ENCODE peak calls at places on chromosome 6, in eight cellular contexts. U is CD4-positive, CD25-positive, alpha-beta regulatory T cell; F is testis; B is vagina; D is ovary; Q is body of pancreas; C is effector memory CD4-positive, alpha-beta T cell; J is H1. W is an unnamed sample. For H3K4me1, the result is how much of the 10 kb centered on the place peaks cover.

GRCh38 chr6:165849539-165850430 is 186.7 kb upstream of the PDE10A start:
- DNase-seq in U (no peak), F (peak), B (no peak), D (peak), Q (no peak), C (no peak), J (no peak), W (no peak)

GRCh38 chr6:72363844-72364740 is 257.8 kb upstream of the KCNQ5 start:
- DNase-seq in U (no peak), F (no peak), B (no peak), D (no peak), Q (no peak), C (no peak), J (no peak), W (no peak)

GRCh38 chr6:169677096-169677495 is 24.7 kb downstream of the WDR27 start:
- DNase-seq in U (no peak), F (no peak), B (no peak), D (no peak), Q (no peak), C (no peak), J (peak), W (no peak)

GRCh38 chr6:138785980-138786379 is 9.9 kb upstream of the ECT2L start:
- DNase-seq in U (no peak), F (no peak), B (no peak), D (no peak), Q (no peak), C (no peak), J (no peak), W (no peak)

GRCh38 chr6:145235207-145235606 is 500.1 kb downstream of the EPM2A start:
- DNase-seq in U (no peak), F (no peak), B (no peak), D (no peak), Q (no peak), C (no peak), J (no peak), W (no peak)

GRCh38 chr6:100456178-100456880 is 8.4 kb downstream of the SIM1 start:
- DNase-seq in U (no peak), F (no peak), B (no peak), D (no peak), Q (no peak), C (no peak), J (peak), W (no peak)

GRCh38 chr6:108080010-108080780 is 5.7 kb upstream of the OSTM1 start:
- DNase-seq in U (no peak), F (no peak), B (no peak), D (no peak), Q (no peak), C (no peak), J (no peak), W (peak)

GRCh38 chr6:36713846-36714245 is 16.2 kb downstream of the RAB44 start:
- DNase-seq in U (no peak), F (no peak), B (no peak), D (no peak), Q (no peak), C (no peak), J (no peak), W (no peak)

GRCh38 chr6:157559201-157559756 is 178.3 kb downstream of the ZDHHC14 start:
- DNase-seq in U (no peak), F (no peak), B (peak), D (no peak), Q (no peak), C (no peak), J (no peak), W (no peak)
- H3K4me1 ChIP-seq in U (under half), F (under half), B (under half), D (under half), Q (under half), C (under half), J (under half), W (under half)

DNA sequence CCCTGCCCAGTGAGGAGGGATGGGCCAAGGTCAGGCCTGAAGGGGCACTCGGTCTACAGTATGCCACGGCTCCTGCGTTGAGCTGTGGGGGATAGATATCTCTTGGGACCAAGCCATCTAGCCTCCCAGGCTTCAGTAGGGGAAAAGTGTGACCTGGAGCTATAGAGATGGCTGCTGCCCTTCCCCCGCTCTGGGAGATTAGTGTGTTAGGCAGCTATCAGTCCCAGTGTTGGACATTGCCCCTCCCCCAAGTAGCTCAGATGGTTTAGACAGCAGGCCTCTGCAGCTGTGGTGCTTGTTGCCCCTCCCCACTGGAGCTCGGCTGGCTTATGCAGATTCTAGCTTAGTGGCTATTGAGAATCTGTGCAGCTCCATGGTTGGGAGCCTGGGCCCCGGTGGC is 56.8 kb downstream of the KHDRBS2 start:
- DNase-seq in U (no peak), F (no peak), B (no peak), D (no peak), Q (no peak), C (no peak), J (no peak), W (no peak)
- H3K4me3 ChIP-seq in U (no peak), F (no peak), B (no peak), D (no peak), Q (no peak), C (no peak), J (no peak), W (no peak)

GRCh38 chr6:141996823-141997222 is 135.9 kb upstream of the GJE1 start:
- DNase-seq in U (no peak), F (no peak), B (no peak), D (no peak), Q (no peak), C (no peak), J (no peak), W (no peak)
- H3K4me1 ChIP-seq in U (under half), F (under half), B (under half), D (under half), Q (under half), C (under half), J (under half), W (under half)

GRCh38 chr6:35299674-35300073 is 2.1 kb downstream of the DEF6 start:
- DNase-seq in U (no peak), F (peak), B (no peak), D (no peak), Q (no peak), C (no peak), J (no peak), W (no peak)

GRCh38 chr6:35305117-35305516 is 7.5 kb downstream of the DEF6 start:
- DNase-seq in U (no peak), F (no peak), B (no peak), D (no peak), Q (no peak), C (no peak), J (no peak), W (no peak)

GRCh38 chr6:35304299-35304698 is 6.7 kb downstream of the DEF6 start:
- DNase-seq in U (no peak), F (no peak), B (no peak), D (no peak), Q (no peak), C (no peak), J (no peak), W (no peak)

GRCh38 chr6:35300848-35301247 is 3.2 kb downstream of the DEF6 start:
- DNase-seq in U (peak), F (no peak), B (no peak), D (no peak), Q (no peak), C (peak), J (no peak), W (no peak)

DNA sequence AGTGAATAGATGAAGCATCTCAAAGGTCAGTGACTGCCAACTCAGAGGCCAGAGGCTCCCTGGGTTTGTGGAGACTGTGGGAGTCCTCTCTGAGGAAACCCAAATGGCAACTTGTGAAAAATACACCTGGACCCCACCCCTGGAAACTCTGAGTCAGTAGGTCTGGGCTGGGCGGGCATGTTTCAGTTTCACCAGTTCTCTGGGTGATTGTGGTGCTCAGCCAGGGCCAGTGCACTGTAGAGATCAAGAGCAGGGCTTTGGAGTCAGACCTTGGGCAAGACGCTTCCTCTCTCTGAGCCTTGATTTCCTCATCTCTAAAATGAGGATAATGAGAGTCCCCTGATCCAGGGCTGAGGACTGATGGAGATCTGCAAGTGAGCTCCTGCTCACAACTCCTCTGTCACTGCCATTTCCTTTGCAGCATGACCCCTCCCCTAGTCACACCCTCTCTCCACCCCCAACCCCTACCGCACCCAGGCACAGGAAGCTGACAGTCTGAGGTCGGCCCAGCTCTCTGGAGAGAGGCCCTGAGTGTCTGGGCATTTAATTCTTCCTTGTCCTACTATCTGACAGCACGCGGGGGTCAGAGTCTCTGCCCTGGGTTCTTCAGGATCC is 5.1 kb downstream of the DEF6 start:
- DNase-seq in U (peak), F (no peak), B (no peak), D (no peak), Q (no peak), C (peak), J (peak), W (peak)
- H3K4me3 ChIP-seq in U (peak), F (no peak), B (no peak), D (no peak), Q (no peak), C (peak), J (no peak), W (no peak)

DNA sequence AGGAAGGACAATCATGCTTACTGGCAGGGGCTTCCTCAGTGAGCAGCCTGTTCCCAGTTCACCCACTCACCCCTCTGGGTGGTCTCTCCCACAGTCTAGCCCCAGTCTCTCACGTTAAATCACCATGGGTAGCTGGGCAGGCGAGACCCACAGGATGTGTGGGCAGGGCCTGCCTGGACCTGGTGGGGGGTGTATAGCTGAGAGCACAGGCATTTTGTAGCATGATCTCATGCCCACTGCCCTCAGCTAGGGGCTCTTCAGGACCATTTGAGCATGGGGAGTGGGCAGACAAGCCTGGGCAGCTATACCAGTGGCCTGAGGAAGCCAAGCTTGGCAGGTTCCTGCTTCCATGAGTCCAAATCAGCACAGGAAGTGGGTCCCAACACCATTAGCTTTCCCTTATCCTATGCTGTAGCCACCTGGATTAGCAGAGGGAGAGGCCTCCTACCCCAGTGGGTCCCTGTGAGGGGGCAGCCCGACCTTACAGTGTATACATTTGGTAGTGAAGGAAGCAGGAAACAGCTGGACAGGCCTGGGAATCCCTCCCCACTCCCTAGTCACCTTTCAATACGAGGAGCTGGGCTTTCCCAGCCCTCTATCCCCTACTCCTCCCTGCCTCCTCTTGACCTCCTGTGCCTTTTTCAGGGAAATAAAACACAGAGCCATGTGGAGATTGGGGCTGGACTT is 60.0 kb downstream of the MRPL14 start:
- DNase-seq in U (no peak), F (no peak), B (no peak), D (no peak), Q (no peak), C (no peak), J (no peak), W (no peak)
- H3K4me1 ChIP-seq in U (under half), F (under half), B (under half), D (under half), Q (under half), C (under half), J (under half), W (under half)

DNA sequence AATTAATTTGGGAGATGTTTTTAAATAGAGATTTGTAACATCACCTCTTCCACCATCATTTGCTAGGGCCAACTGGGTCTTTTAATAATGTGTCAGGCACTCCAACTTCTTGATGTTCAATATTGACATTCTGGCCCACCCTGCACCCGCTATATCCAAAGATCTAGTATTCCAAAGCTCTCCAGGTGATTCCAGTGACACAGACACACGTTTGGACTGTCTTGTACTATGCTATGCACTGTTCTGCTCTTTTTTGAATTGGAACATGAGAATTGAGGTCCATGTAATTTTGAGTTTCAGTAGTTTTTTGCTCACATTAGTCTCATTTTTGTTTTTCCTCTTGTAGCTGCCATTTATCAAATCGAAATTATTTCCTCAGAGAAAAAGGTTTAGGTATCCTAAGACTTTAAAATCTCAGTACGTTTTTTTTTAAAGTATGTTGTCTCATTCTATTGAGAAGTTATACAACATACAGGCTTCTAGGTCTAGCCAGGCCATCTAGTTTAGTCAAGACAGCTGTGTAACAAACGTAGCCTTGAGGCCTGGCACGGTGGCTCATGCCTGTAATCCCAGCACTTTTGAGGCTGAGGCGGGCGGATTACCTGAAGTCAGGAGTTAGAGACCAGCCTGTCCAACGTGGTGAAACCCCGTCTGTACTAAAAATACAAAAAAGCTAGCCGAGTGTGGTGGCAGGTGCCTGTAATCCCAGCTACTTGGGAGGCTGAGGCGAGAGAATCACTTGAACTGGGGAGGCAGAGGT is 3.1 kb downstream of the BICRAL start:
- DNase-seq in U (no peak), F (no peak), B (no peak), D (no peak), Q (peak), C (no peak), J (no peak), W (no peak)
- H3K4me3 ChIP-seq in U (peak), F (peak), B (peak), D (peak), Q (peak), C (peak), J (peak), W (peak)

GRCh38 chr6:28600188-28600587 is 74.5 kb downstream of the GPX5 start:
- DNase-seq in U (no peak), F (no peak), B (no peak), D (no peak), Q (no peak), C (no peak), J (no peak), W (no peak)
- H3K4me1 ChIP-seq in U (under half), F (under half), B (under half), D (under half), Q (under half), C (under half), J (under half), W (under half)